ENCODE peak calls at places on chromosomes 7 and 10, in seven cellular contexts. R is HCT116, D is stomach, S is endothelial cell of umbilical vein, I is transverse colon, A is A549, E is body of pancreas. C is an unnamed sample.

GRCh38 chr10:130814610-130815009 is 496.9 kb downstream of the TCERG1L start:
- DNase-seq in R (no peak), I (no peak), A (no peak), D (no peak), S (no peak), E (no peak), C (no peak)

GRCh38 chr7:130989006-130989795 is 255.2 kb upstream of the KLF14 start:
- DNase-seq in D (no peak), E (no peak), S (no peak), I (no peak), A (no peak), R (no peak), C (no peak)

GRCh38 chr10:58209669-58210068 is 58.0 kb downstream of the IPMK start:
- DNase-seq in I (no peak), S (no peak), R (no peak), E (no peak), D (no peak), A (no peak), C (no peak)

GRCh38 chr7:112225006-112225405 is 18.5 kb downstream of the ZNF277 start:
- DNase-seq in R (no peak), I (no peak), E (no peak), D (no peak), S (peak; percentile 34), A (no peak), C (no peak)

GRCh38 chr7:82629583-82629982 is 186.0 kb upstream of the CACNA2D1 start:
- DNase-seq in I (no peak), D (no peak), R (no peak), S (no peak), A (no peak), E (no peak), C (no peak)

GRCh38 chr10:97176226-97176625 is 9.5 kb downstream of the SLIT1 start:
- DNase-seq in A (no peak), S (no peak), E (no peak), I (no peak), R (no peak), D (no peak), C (no peak)

GRCh38 chr10:93126484-93127052 is 52.9 kb downstream of the CYP26A1 start:
- DNase-seq in R (peak; percentile 39), I (no peak), E (no peak), D (no peak), A (peak; percentile 49), S (no peak), C (no peak)

GRCh38 chr10:113335603-113336002 is 217.2 kb upstream of the HABP2 start:
- DNase-seq in E (no peak), R (no peak), I (no peak), S (peak; percentile 63), A (no peak), D (no peak), C (no peak)

GRCh38 chr7:45259966-45260646 is 102.5 kb downstream of the RAMP3 start:
- DNase-seq in E (peak; percentile 53), A (peak; percentile 39), S (peak; percentile 39), D (peak; percentile 55), I (peak; percentile 50), R (peak; percentile 31), C (no peak)

GRCh38 chr7:83648464-83649241 is at the start of gene SEMA3E:
- DNase-seq in D (peak; percentile 32), S (peak; percentile 36), A (peak; percentile 61), R (peak; percentile 15), E (no peak), I (no peak), C (no peak)

GRCh38 chr7:139620676-139621344 is 97.3 kb downstream of the CLEC2L start:
- DNase-seq in A (peak; percentile 48), R (peak; percentile 26), D (peak; percentile 44), I (peak; percentile 49), S (peak; percentile 9), E (peak; percentile 51), C (no peak)

GRCh38 chr10:128476845-128477244 is 350.6 kb upstream of the MKI67 start:
- DNase-seq in I (no peak), D (no peak), A (no peak), R (no peak), S (no peak), E (no peak), C (no peak)

GRCh38 chr7:18180685-18181084 is 153.0 kb upstream of the PRPS1L1 start:
- DNase-seq in A (no peak), E (no peak), D (no peak), R (no peak), S (no peak), I (no peak), C (no peak)

GRCh38 chr7:18179058-18179457 is 151.4 kb upstream of the PRPS1L1 start:
- DNase-seq in R (no peak), I (no peak), E (no peak), A (peak; percentile 10), S (no peak), D (no peak), C (no peak)

GRCh38 chr7:18175801-18176450 is 148.3 kb upstream of the PRPS1L1 start:
- DNase-seq in R (no peak), A (peak; percentile 50), E (no peak), I (no peak), S (peak; percentile 72), D (no peak), C (no peak)

GRCh38 chr7:18177129-18177814 is 149.6 kb upstream of the PRPS1L1 start:
- DNase-seq in D (no peak), E (no peak), R (no peak), I (no peak), A (peak; percentile 52), S (no peak), C (no peak)

DNA sequence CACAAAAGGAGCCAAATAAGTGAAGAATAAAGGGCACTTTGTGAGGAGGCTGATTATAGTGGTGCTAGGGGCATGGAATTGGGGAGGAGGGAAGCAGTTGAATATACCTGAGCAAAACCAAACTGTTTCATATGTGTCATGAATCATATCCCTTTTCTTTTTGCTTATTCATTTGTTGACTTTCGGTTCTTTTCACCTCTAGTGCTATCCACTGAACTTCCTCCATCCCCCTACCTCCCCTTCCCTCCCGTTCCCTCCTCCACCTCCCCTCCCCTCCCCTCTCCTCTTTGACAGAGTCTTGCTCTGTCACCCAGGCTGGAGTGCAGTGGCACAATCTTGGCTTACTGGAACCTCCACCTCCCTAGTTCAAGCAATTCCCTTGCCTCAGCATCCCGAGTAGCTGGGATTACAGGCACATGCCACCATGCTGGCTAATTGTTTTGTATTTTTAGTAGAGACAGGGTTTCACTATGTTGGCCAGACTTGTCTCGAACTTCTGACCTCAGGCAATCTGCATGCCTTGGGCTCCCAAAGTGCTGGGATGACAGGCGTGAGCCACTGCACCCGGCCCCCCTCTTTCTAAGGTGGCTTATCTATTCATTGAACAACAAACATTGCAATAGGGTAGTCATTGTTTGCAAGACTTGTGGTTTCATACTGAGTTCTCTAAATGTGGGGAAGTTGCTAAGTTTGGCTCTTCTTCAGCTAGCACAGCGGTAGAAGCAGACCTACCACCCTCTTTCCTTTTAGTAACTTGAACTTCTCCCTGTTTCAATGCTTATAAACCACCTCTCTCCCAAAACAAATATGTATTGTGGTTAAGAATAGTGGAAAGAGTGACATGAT is 150.4 kb upstream of the PRPS1L1 start:
- DNase-seq in D (peak; percentile 47), S (no peak), E (no peak), I (no peak), R (no peak), A (peak; percentile 68), C (no peak)
- TF ChIP-seq POLR2A in D (no peak), S (no peak), E (no peak), I (no peak), R (no peak), A (no peak), C (no peak)

GRCh38 chr10:3425713-3426112 is 253.1 kb upstream of the PITRM1 start:
- DNase-seq in E (no peak), S (no peak), I (no peak), A (no peak), R (no peak), D (no peak), C (no peak)

GRCh38 chr10:3427846-3428442 is 255.4 kb upstream of the PITRM1 start:
- DNase-seq in R (no peak), S (no peak), A (no peak), I (no peak), E (no peak), D (no peak), C (no peak)

GRCh38 chr10:3427316-3427715 is 254.7 kb upstream of the PITRM1 start:
- DNase-seq in A (no peak), E (no peak), I (no peak), D (no peak), R (no peak), S (no peak), C (no peak)

GRCh38 chr10:3425261-3425660 is 252.7 kb upstream of the PITRM1 start:
- DNase-seq in E (no peak), S (no peak), I (no peak), R (no peak), D (no peak), A (no peak), C (no peak)

GRCh38 chr10:3426190-3426845 is 253.7 kb upstream of the PITRM1 start:
- DNase-seq in S (peak; percentile 96), I (peak; percentile 26), R (no peak), E (no peak), A (peak; percentile 22), D (no peak), C (no peak)
- H3K4me1 ChIP-seq in S (peaks cover 38% of the 10 kb centered on the region), I (peaks cover 22% of the 10 kb centered on the region), R (peaks cover 36% of the 10 kb centered on the region), E (peaks cover 4% of the 10 kb centered on the region), A (peaks cover 27% of the 10 kb centered on the region), D (no peaks in the 10 kb centered on the region), C (peaks cover 28% of the 10 kb centered on the region)

GRCh38 chr7:128303624-128304023 is 40.1 kb downstream of the RBM28 start:
- DNase-seq in D (no peak), S (no peak), E (no peak), I (no peak), A (no peak), R (no peak), C (no peak)
- H3K9me3 ChIP-seq in D (no peaks in the 10 kb centered on the region), S (no peaks in the 10 kb centered on the region), E (no peaks in the 10 kb centered on the region), I (no peaks in the 10 kb centered on the region), A (no peaks in the 10 kb centered on the region), R (no peaks in the 10 kb centered on the region), C (no peaks in the 10 kb centered on the region)

DNA sequence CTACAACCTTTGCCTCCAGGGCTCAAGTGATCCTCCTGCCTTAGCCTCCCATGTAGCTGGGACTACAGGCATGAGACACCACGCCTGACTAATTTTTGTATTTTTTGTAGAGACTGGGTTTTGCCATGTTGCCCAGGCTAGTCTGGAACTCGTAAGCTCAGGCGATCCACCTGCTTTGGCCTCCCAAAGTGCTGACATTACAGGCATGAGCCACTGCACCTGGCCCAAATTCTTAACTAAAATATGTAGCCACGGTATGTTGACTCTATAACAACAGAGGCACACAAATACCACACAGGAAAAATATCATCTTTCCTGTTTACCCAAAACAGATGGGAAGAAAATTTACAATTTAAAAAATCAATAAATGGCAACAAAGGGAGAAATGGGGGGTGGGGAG is 115.8 kb downstream of the ATE1 start:
- DNase-seq in E (no peak), S (no peak), R (no peak), A (no peak), I (no peak), D (no peak), C (no peak)
- TF ChIP-seq POLR2A in E (no peak), S (no peak), R (no peak), A (no peak), I (no peak), D (no peak), C (no peak)

DNA sequence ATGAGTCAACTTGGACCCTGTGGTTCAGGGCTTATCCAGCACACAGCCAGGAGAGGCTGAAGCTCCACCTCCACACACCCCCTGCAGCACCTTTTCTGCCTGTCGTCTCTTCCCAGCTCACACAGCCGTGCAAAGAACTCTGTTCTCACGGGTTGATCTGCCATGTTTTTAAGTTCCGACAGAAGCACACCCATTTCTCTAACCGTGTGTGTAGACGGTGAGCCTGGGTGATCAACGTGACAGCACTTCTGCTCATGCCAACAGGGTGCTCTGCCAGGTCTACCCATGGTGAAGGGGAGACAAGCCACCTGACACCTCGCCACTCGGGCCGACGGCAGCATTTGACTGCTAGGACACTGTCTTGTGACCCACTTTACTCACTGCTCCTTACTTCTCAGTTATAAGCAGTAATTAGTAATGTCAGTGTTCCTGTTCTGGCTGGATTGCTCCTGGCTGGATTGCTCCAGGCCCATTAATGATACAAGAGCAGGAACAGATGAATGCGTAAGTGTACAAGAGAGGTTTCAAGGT is 90.5 kb downstream of the RNF216 start:
- DNase-seq in I (no peak), R (no peak), D (no peak), S (no peak), A (no peak), E (no peak), C (no peak)
- H3K4me1 ChIP-seq in I (peaks cover 77% of the 10 kb centered on the region), R (peaks cover 10% of the 10 kb centered on the region), D (peaks cover 52% of the 10 kb centered on the region), S (peaks cover 34% of the 10 kb centered on the region), A (peaks cover 72% of the 10 kb centered on the region), E (peaks cover 85% of the 10 kb centered on the region), C (peaks cover 61% of the 10 kb centered on the region)

C was measured in esophagus squamous epithelium.